ENCODE peak calls at places on chromosomes 4 and X, in seven cellular contexts. One of them, this sample, is unnamed.

GRCh38 chrX:82711432-82711831 is 796.7 kb upstream of the POU3F4 start:
- DNase-seq in NB4: no peak
- DNase-seq in ovary: no peak
- DNase-seq in body of pancreas: no peak
- DNase-seq in sigmoid colon: no peak
- DNase-seq in uterus: no peak
- DNase-seq in lower leg skin: no peak
- DNase-seq in this sample: no peak

GRCh38 chr4:114400531-114400930 is 198.1 kb upstream of the UGT8 start:
- DNase-seq in NB4: no peak
- DNase-seq in ovary: no peak
- DNase-seq in body of pancreas: no peak
- DNase-seq in sigmoid colon: no peak
- DNase-seq in uterus: no peak
- DNase-seq in lower leg skin: no peak
- DNase-seq in this sample: no peak

GRCh38 chr4:9877123-9877522 is 95.7 kb downstream of the DRD5 start:
- DNase-seq in NB4: no peak
- DNase-seq in ovary: no peak
- DNase-seq in body of pancreas: no peak
- DNase-seq in sigmoid colon: no peak
- DNase-seq in uterus: no peak
- DNase-seq in lower leg skin: no peak
- DNase-seq in this sample: no peak

GRCh38 chr4:17702666-17703065 is 78.8 kb downstream of the FAM184B start:
- DNase-seq in NB4: no peak
- DNase-seq in ovary: no peak
- DNase-seq in body of pancreas: no peak
- DNase-seq in sigmoid colon: no peak
- DNase-seq in uterus: no peak
- DNase-seq in lower leg skin: no peak
- DNase-seq in this sample: no peak

GRCh38 chr4:80207172-80207583 is 9.9 kb downstream of the PRDM8 start:
- DNase-seq in NB4: no peak
- DNase-seq in ovary: no peak
- DNase-seq in body of pancreas: no peak
- DNase-seq in sigmoid colon: no peak
- DNase-seq in uterus: no peak
- DNase-seq in lower leg skin: no peak
- DNase-seq in this sample: no peak

GRCh38 chr4:175811171-175811570 is 893 bp downstream of the GPM6A start:
- DNase-seq in NB4: no peak
- DNase-seq in ovary: no peak
- DNase-seq in body of pancreas: no peak
- DNase-seq in sigmoid colon: no peak
- DNase-seq in uterus: no peak
- DNase-seq in lower leg skin: no peak
- DNase-seq in this sample: no peak

GRCh38 chrX:154457491-154458115 is 478 bp upstream of the PLXNA3 start:
- DNase-seq in NB4: peak
- DNase-seq in ovary: peak
- DNase-seq in body of pancreas: peak
- DNase-seq in sigmoid colon: no peak
- DNase-seq in uterus: no peak
- DNase-seq in lower leg skin: no peak
- DNase-seq in this sample: peak

GRCh38 chr4:153763404-153763803 is 3.6 kb upstream of the RNF175 start:
- DNase-seq in NB4: peak
- DNase-seq in ovary: no peak
- DNase-seq in body of pancreas: no peak
- DNase-seq in sigmoid colon: no peak
- DNase-seq in uterus: no peak
- DNase-seq in lower leg skin: no peak
- DNase-seq in this sample: no peak

GRCh38 chrX:148854351-148854750 is 353.9 kb downstream of the AFF2 start:
- DNase-seq in NB4: no peak
- DNase-seq in ovary: no peak
- DNase-seq in body of pancreas: no peak
- DNase-seq in sigmoid colon: no peak
- DNase-seq in uterus: no peak
- DNase-seq in lower leg skin: no peak
- DNase-seq in this sample: no peak

GRCh38 chr4:98581126-98581525 is 77.3 kb downstream of the TSPAN5 start:
- DNase-seq in NB4: no peak
- DNase-seq in ovary: no peak
- DNase-seq in body of pancreas: no peak
- DNase-seq in sigmoid colon: no peak
- DNase-seq in uterus: no peak
- DNase-seq in lower leg skin: no peak
- DNase-seq in this sample: no peak
- TF ChIP-seq POLR2A in NB4: no peak
- TF ChIP-seq POLR2A in ovary: no peak
- TF ChIP-seq POLR2A in body of pancreas: no peak
- TF ChIP-seq POLR2A in sigmoid colon: no peak
- TF ChIP-seq POLR2A in uterus: no peak
- TF ChIP-seq POLR2A in lower leg skin: no peak
- TF ChIP-seq POLR2A in this sample: no peak

GRCh38 chr4:39044947-39045734 is 12.9 kb upstream of the TMEM156 start:
- DNase-seq in NB4: peak
- DNase-seq in ovary: peak
- DNase-seq in body of pancreas: peak
- DNase-seq in sigmoid colon: peak
- DNase-seq in uterus: no peak
- DNase-seq in lower leg skin: no peak
- DNase-seq in this sample: peak

GRCh38 chr4:39043058-39043696 is 11.0 kb upstream of the TMEM156 start:
- DNase-seq in NB4: no peak
- DNase-seq in ovary: no peak
- DNase-seq in body of pancreas: peak
- DNase-seq in sigmoid colon: no peak
- DNase-seq in uterus: no peak
- DNase-seq in lower leg skin: no peak
- DNase-seq in this sample: no peak

GRCh38 chr4:39045791-39046221 is 13.6 kb upstream of the TMEM156 start:
- DNase-seq in NB4: peak
- DNase-seq in ovary: no peak
- DNase-seq in body of pancreas: no peak
- DNase-seq in sigmoid colon: no peak
- DNase-seq in uterus: no peak
- DNase-seq in lower leg skin: no peak
- DNase-seq in this sample: no peak

GRCh38 chr4:39043697-39044363 is 11.6 kb upstream of the TMEM156 start:
- DNase-seq in NB4: peak
- DNase-seq in ovary: no peak
- DNase-seq in body of pancreas: no peak
- DNase-seq in sigmoid colon: no peak
- DNase-seq in uterus: no peak
- DNase-seq in lower leg skin: no peak
- DNase-seq in this sample: no peak

GRCh38 chr4:39044364-39044946 is 12.2 kb upstream of the TMEM156 start:
- DNase-seq in NB4: peak
- DNase-seq in ovary: peak
- DNase-seq in body of pancreas: peak
- DNase-seq in sigmoid colon: peak
- DNase-seq in uterus: peak
- DNase-seq in lower leg skin: peak
- DNase-seq in this sample: peak
- TF ChIP-seq POLR2A in NB4: no peak
- TF ChIP-seq POLR2A in ovary: no peak
- TF ChIP-seq POLR2A in body of pancreas: peak
- TF ChIP-seq POLR2A in sigmoid colon: no peak
- TF ChIP-seq POLR2A in uterus: no peak
- TF ChIP-seq POLR2A in lower leg skin: no peak
- TF ChIP-seq POLR2A in this sample: peak

GRCh38 chrX:136866337-136867095 is 14.0 kb downstream of the RBMX start:
- DNase-seq in NB4: no peak
- DNase-seq in ovary: peak
- DNase-seq in body of pancreas: no peak
- DNase-seq in sigmoid colon: no peak
- DNase-seq in uterus: no peak
- DNase-seq in lower leg skin: no peak
- DNase-seq in this sample: no peak
- TF ChIP-seq POLR2A in NB4: no peak
- TF ChIP-seq POLR2A in ovary: no peak
- TF ChIP-seq POLR2A in body of pancreas: no peak
- TF ChIP-seq POLR2A in sigmoid colon: no peak
- TF ChIP-seq POLR2A in uterus: no peak
- TF ChIP-seq POLR2A in lower leg skin: no peak
- TF ChIP-seq POLR2A in this sample: no peak

GRCh38 chr4:55853484-55854046 is at the start of gene EXOC1:
- DNase-seq in NB4: peak
- DNase-seq in ovary: peak
- DNase-seq in body of pancreas: peak
- DNase-seq in sigmoid colon: peak
- DNase-seq in uterus: peak
- DNase-seq in lower leg skin: peak
- DNase-seq in this sample: peak
- TF ChIP-seq POLR2A in NB4: peak
- TF ChIP-seq POLR2A in ovary: peak
- TF ChIP-seq POLR2A in body of pancreas: peak
- TF ChIP-seq POLR2A in sigmoid colon: no peak
- TF ChIP-seq POLR2A in uterus: peak
- TF ChIP-seq POLR2A in lower leg skin: no peak
- TF ChIP-seq POLR2A in this sample: peak

GRCh38 chrX:17736856-17737706 is at the start of gene SCML1:
- DNase-seq in NB4: no peak
- DNase-seq in ovary: peak
- DNase-seq in body of pancreas: peak
- DNase-seq in sigmoid colon: peak
- DNase-seq in uterus: peak
- DNase-seq in lower leg skin: peak
- DNase-seq in this sample: peak
- TF ChIP-seq POLR2A in NB4: no peak
- TF ChIP-seq POLR2A in ovary: peak
- TF ChIP-seq POLR2A in body of pancreas: peak
- TF ChIP-seq POLR2A in sigmoid colon: peak
- TF ChIP-seq POLR2A in uterus: peak
- TF ChIP-seq POLR2A in lower leg skin: no peak
- TF ChIP-seq POLR2A in this sample: peak

GRCh38 chrX:53088136-53088974 is 5.6 kb upstream of the KANTR start:
- DNase-seq in NB4: no peak
- DNase-seq in ovary: peak
- DNase-seq in body of pancreas: peak
- DNase-seq in sigmoid colon: peak
- DNase-seq in uterus: peak
- DNase-seq in lower leg skin: peak
- DNase-seq in this sample: no peak
- TF ChIP-seq POLR2A in NB4: no peak
- TF ChIP-seq POLR2A in ovary: peak
- TF ChIP-seq POLR2A in body of pancreas: peak
- TF ChIP-seq POLR2A in sigmoid colon: peak
- TF ChIP-seq POLR2A in uterus: peak
- TF ChIP-seq POLR2A in lower leg skin: no peak
- TF ChIP-seq POLR2A in this sample: no peak

DNA sequence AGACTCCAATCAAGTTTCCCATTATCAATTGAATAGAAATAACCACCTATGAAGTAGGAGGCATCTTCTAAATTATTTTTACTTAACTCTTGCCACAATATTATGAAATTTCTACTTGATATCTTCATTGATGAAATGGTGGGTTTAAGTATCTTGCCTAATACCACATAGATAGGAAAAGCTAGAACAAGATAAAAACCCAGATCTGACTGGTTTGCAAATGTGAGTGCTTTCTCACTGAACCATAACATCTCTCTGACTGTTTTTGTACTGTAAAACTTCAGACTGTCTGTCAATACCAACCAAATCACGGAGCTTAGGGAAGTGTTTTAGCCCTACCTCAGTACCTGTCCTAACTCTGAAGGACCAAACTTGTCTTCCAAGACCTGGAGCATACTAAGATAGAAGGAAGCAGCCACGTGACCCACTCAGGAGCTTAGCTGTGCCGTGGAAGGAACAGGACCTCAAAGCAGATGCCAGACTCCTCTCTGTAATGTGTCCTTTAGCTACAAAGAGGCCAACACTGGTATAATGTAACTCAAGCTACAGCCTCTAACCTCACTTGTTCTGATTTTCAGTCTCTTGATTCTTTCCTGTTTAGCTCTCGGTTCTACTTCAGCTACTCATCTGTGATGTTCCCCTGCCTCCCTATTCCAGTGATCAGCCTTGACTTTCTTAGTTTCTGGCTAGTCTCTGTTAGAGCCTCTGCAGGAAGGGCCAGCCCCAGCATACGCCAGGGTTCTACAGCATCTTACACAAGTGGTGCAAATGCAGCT is 84.4 kb downstream of the LRP2BP start:
- DNase-seq in NB4: no peak
- DNase-seq in ovary: no peak
- DNase-seq in body of pancreas: no peak
- DNase-seq in sigmoid colon: no peak
- DNase-seq in uterus: no peak
- DNase-seq in lower leg skin: no peak
- DNase-seq in this sample: no peak
- TF ChIP-seq POLR2A in NB4: no peak
- TF ChIP-seq POLR2A in ovary: no peak
- TF ChIP-seq POLR2A in body of pancreas: no peak
- TF ChIP-seq POLR2A in sigmoid colon: no peak
- TF ChIP-seq POLR2A in uterus: no peak
- TF ChIP-seq POLR2A in lower leg skin: no peak
- TF ChIP-seq POLR2A in this sample: no peak